ENCODE peak calls at places on chromosome X, in ten cellular contexts. Y, L, O, V, Q, W, E, N, J and P are unnamed samples.

GRCh38 chrX:55451626-55451989 is 319 bp upstream of the MAGEH1 start:
- ATAC-seq in Q (peak), N (no peak), E (peak), Y (no peak), J (peak), V (no peak), O (peak), L (peak), W (peak), P (no peak)

GRCh38 chrX:9396930-9397329 is 67.9 kb upstream of the TBL1X start:
- ATAC-seq in N (no peak), E (no peak), Y (no peak), W (no peak), V (peak), L (peak), O (no peak), Q (no peak), J (no peak), P (no peak)

GRCh38 chrX:3713937-3714434 is 537 bp upstream of the PRKX start:
- ATAC-seq in Y (peak), N (no peak), V (peak), O (no peak), L (no peak), Q (no peak), W (no peak), J (peak), E (no peak), P (no peak)

GRCh38 chrX:136525738-136526606 is 6.0 kb upstream of the VGLL1 start:
- ATAC-seq in N (no peak), Q (no peak), E (peak), W (peak), L (no peak), O (no peak), V (peak), J (no peak), Y (peak), P (no peak)

GRCh38 chrX:69287025-69287540 is 121.8 kb upstream of the PJA1 start:
- ATAC-seq in Q (no peak), E (no peak), V (no peak), N (no peak), L (no peak), J (no peak), Y (no peak), O (no peak), W (no peak), P (no peak)

GRCh38 chrX:46792826-46793195 is 33.9 kb upstream of the SLC9A7 start:
- ATAC-seq in Y (no peak), L (no peak), W (no peak), Q (no peak), O (no peak), E (no peak), J (no peak), N (no peak), V (no peak), P (no peak)

GRCh38 chrX:13341491-13342101 is 21.7 kb upstream of the ATXN3L start:
- ATAC-seq in O (no peak), L (no peak), J (no peak), E (no peak), N (no peak), W (no peak), Q (no peak), Y (no peak), V (peak), P (no peak)

GRCh38 chrX:46782034-46782433 is 23.1 kb upstream of the SLC9A7 start:
- ATAC-seq in J (no peak), Y (no peak), E (no peak), Q (no peak), L (no peak), N (no peak), W (no peak), O (no peak), V (no peak), P (no peak)

GRCh38 chrX:96837808-96838207 is 45.9 kb upstream of the RPA4 start:
- ATAC-seq in W (no peak), Y (no peak), Q (no peak), N (no peak), V (peak), L (no peak), O (no peak), E (no peak), J (no peak), P (no peak)

GRCh38 chrX:153750126-153750774 is 13.8 kb upstream of the PLXNB3 start:
- ATAC-seq in W (no peak), J (no peak), L (no peak), V (no peak), E (no peak), Q (no peak), N (no peak), O (no peak), Y (no peak), P (no peak)

GRCh38 chrX:140507982-140508305 is 3.1 kb upstream of the SOX3 start:
- ATAC-seq in L (no peak), V (peak), W (peak), Y (no peak), N (no peak), E (no peak), J (no peak), O (no peak), Q (no peak), P (no peak)

GRCh38 chrX:40094041-40094899 is 3.5 kb downstream of the BCOR start:
- ATAC-seq in V (peak), W (no peak), Q (no peak), J (no peak), N (no peak), L (no peak), E (peak), O (no peak), Y (no peak), P (no peak)

GRCh38 chrX:64885850-64886249 is 90.4 kb downstream of the ZC4H2 start:
- ATAC-seq in W (no peak), Y (no peak), V (no peak), Q (no peak), J (no peak), O (no peak), L (peak), N (no peak), E (no peak), P (no peak)

GRCh38 chrX:133781174-133781573 is 204.2 kb downstream of the GPC3 start:
- ATAC-seq in V (no peak), Q (no peak), E (no peak), L (no peak), N (no peak), Y (no peak), J (no peak), W (no peak), O (no peak), P (no peak)